ENCODE peak calls at places on chromosomes 1 and 21, in seven cellular contexts. X is activated CD8-positive, alpha-beta memory T cell treated with anti-CD3 and anti-CD28 coated beads, Interleukin-2, amount 50 U/mL, for 4 hours; O is uterus; Q is AG10803; W is NCI-H1694; U is colonic mucosa; P is stimulated activated naive CD8-positive, alpha-beta T cell treated with anti-CD3 and anti-CD28 coated beads, Interleukin-15, Interleukin-2, amounts not matched to agents 100 U/mL and 50 U/mL, for 24 hours. T is an unnamed sample.

GRCh38 chr1:156894711-156895407 is 1.3 kb downstream of the PEAR1 start:
- DNase-seq in X (no peak), O (peak; percentile 56), Q (no peak), W (no peak), U (no peak), P (no peak), T (no peak)

GRCh38 chr1:34758751-34759150 is 789 bp upstream of the GJB4 start:
- DNase-seq in X (no peak), O (no peak), Q (no peak), W (no peak), U (no peak), P (no peak), T (no peak)

GRCh38 chr1:92503043-92503925 is 16.6 kb upstream of the GFI1 start:
- DNase-seq in X (no peak), O (no peak), Q (peak; percentile 17), W (no peak), U (no peak), P (no peak), T (no peak)

GRCh38 chr21:14773777-14774345 is 227.7 kb upstream of the SAMSN1 start:
- DNase-seq in X (peak; percentile 50), O (peak; percentile 15), Q (no peak), W (peak; percentile 32), U (peak; percentile 80), P (peak; percentile 65), T (peak; percentile 85)

GRCh38 chr1:22494943-22495579 is 43.4 kb downstream of the ZBTB40 start:
- DNase-seq in X (no peak), O (no peak), Q (no peak), W (no peak), U (no peak), P (no peak), T (no peak)

GRCh38 chr1:59514061-59514909 is 217.4 kb downstream of the FGGY start:
- DNase-seq in X (no peak), O (no peak), Q (no peak), W (no peak), U (no peak), P (no peak), T (no peak)

GRCh38 chr1:8133657-8134430 is 107.7 kb upstream of the ERRFI1 start:
- DNase-seq in X (no peak), O (peak; percentile 87), Q (peak; percentile 95), W (no peak), U (peak; percentile 55), P (no peak), T (no peak)

GRCh38 chr1:184973308-184974085 is 811 bp downstream of the NIBAN1 start:
- DNase-seq in X (peak; percentile 55), O (peak; percentile 50), Q (peak; percentile 80), W (no peak), U (peak; percentile 34), P (peak; percentile 74), T (peak; percentile 88)

GRCh38 chr21:38171723-38172344 is 85.0 kb upstream of the KCNJ15 start:
- DNase-seq in X (no peak), O (no peak), Q (peak; percentile 67), W (no peak), U (no peak), P (no peak), T (no peak)

GRCh38 chr1:36912365-36912840 is 121.9 kb downstream of the GRIK3 start:
- DNase-seq in X (no peak), O (no peak), Q (no peak), W (no peak), U (no peak), P (no peak), T (no peak)

GRCh38 chr1:83515566-83516169 is 483.3 kb downstream of the TTLL7 start:
- DNase-seq in X (no peak), O (no peak), Q (no peak), W (no peak), U (no peak), P (no peak), T (no peak)

GRCh38 chr1:151371744-151372410 is 628 bp downstream of the SELENBP1 start:
- DNase-seq in X (no peak), O (peak; percentile 55), Q (peak; percentile 12), W (peak; percentile 85), U (peak; percentile 73), P (no peak), T (no peak)

GRCh38 chr1:41835488-41835887 is 83.2 kb downstream of the HIVEP3 start:
- DNase-seq in X (no peak), O (no peak), Q (no peak), W (no peak), U (no peak), P (no peak), T (no peak)